ENCODE peak calls at places on chromosomes 4 and X, in six cellular contexts. One of them, this sample, is unnamed.

GRCh38 chr4:13007802-13008201 is 476.3 kb downstream of the RAB28 start:
- DNase-seq in putamen: no peak
- DNase-seq in upper lobe of left lung: no peak
- DNase-seq in HFFc6: no peak
- DNase-seq in body of pancreas: no peak
- DNase-seq in T1000: no peak
- DNase-seq in this sample: no peak

GRCh38 chr4:22483551-22483981 is 32.3 kb downstream of the ADGRA3 start:
- DNase-seq in body of pancreas: no peak
- DNase-seq in upper lobe of left lung: no peak
- DNase-seq in HFFc6: peak; percentile 82
- DNase-seq in T1000: no peak
- DNase-seq in putamen: no peak
- DNase-seq in this sample: peak; percentile 22

GRCh38 chr4:8285976-8286718 is 16.6 kb downstream of the HTRA3 start:
- DNase-seq in HFFc6: no peak
- DNase-seq in body of pancreas: no peak
- DNase-seq in T1000: no peak
- DNase-seq in putamen: no peak
- DNase-seq in upper lobe of left lung: no peak
- DNase-seq in this sample: no peak

GRCh38 chr4:119692001-119692400 is 63.4 kb upstream of the PDE5A start:
- DNase-seq in HFFc6: peak; percentile 35
- DNase-seq in body of pancreas: no peak
- DNase-seq in T1000: no peak
- DNase-seq in upper lobe of left lung: no peak
- DNase-seq in putamen: no peak
- DNase-seq in this sample: no peak

GRCh38 chr4:11702886-11703555 is 274.3 kb upstream of the HS3ST1 start:
- DNase-seq in putamen: no peak
- DNase-seq in HFFc6: no peak
- DNase-seq in body of pancreas: no peak
- DNase-seq in upper lobe of left lung: no peak
- DNase-seq in T1000: no peak
- DNase-seq in this sample: no peak

GRCh38 chr4:25925486-25926201 is 11.6 kb downstream of the SMIM20 start:
- DNase-seq in upper lobe of left lung: no peak
- DNase-seq in putamen: no peak
- DNase-seq in HFFc6: peak; percentile 37
- DNase-seq in T1000: no peak
- DNase-seq in body of pancreas: peak; percentile 33
- DNase-seq in this sample: peak; percentile 65

GRCh38 chr4:629916-630641 is 4.7 kb downstream of the PDE6B start:
- DNase-seq in T1000: no peak
- DNase-seq in body of pancreas: no peak
- DNase-seq in HFFc6: no peak
- DNase-seq in upper lobe of left lung: peak; percentile 67
- DNase-seq in putamen: no peak
- DNase-seq in this sample: no peak

GRCh38 chrX:19332983-19333382 is 10.7 kb upstream of the PDHA1 start:
- DNase-seq in HFFc6: no peak
- DNase-seq in upper lobe of left lung: no peak
- DNase-seq in T1000: no peak
- DNase-seq in putamen: peak; percentile 9
- DNase-seq in body of pancreas: no peak
- DNase-seq in this sample: no peak

This sample was measured in GM12865.